ENCODE peak calls at places on chromosomes 2 and 18, in five cellular contexts. One of them, this sample, is unnamed.

GRCh38 chr18:45252474-45252873 is 362.8 kb upstream of the SLC14A2 start:
- DNase-seq in colonic mucosa: no peak
- DNase-seq in adrenal gland: no peak
- DNase-seq in WERI-Rb-1: no peak
- DNase-seq in RWPE2: no peak
- DNase-seq in this sample: no peak

GRCh38 chr2:134367216-134367615 is 113.3 kb downstream of the MGAT5 start:
- DNase-seq in RWPE2: no peak
- DNase-seq in WERI-Rb-1: no peak
- DNase-seq in adrenal gland: no peak
- DNase-seq in colonic mucosa: no peak
- DNase-seq in this sample: no peak

GRCh38 chr2:234747833-234748559 is 203.8 kb upstream of the SH3BP4 start:
- DNase-seq in adrenal gland: no peak
- DNase-seq in colonic mucosa: no peak
- DNase-seq in RWPE2: no peak
- DNase-seq in WERI-Rb-1: no peak
- DNase-seq in this sample: no peak

GRCh38 chr2:74573747-74574562 is 19.4 kb downstream of the DOK1 start:
- DNase-seq in adrenal gland: no peak
- DNase-seq in WERI-Rb-1: no peak
- DNase-seq in colonic mucosa: no peak
- DNase-seq in RWPE2: no peak
- DNase-seq in this sample: no peak

GRCh38 chr2:10909050-10909995 is 2.4 kb upstream of the KCNF1 start:
- DNase-seq in RWPE2: no peak
- DNase-seq in colonic mucosa: no peak
- DNase-seq in WERI-Rb-1: peak; percentile 87
- DNase-seq in adrenal gland: no peak
- DNase-seq in this sample: no peak

GRCh38 chr18:44939037-44939665 is 258.5 kb downstream of the SETBP1 start:
- DNase-seq in colonic mucosa: peak; percentile 58
- DNase-seq in RWPE2: no peak
- DNase-seq in adrenal gland: no peak
- DNase-seq in WERI-Rb-1: no peak
- DNase-seq in this sample: no peak

GRCh38 chr18:63974991-63975390 is 5.1 kb downstream of the SERPINB8 start:
- DNase-seq in WERI-Rb-1: peak; percentile 29
- DNase-seq in colonic mucosa: peak; percentile 49
- DNase-seq in adrenal gland: peak; percentile 25
- DNase-seq in RWPE2: no peak
- DNase-seq in this sample: no peak

GRCh38 chr2:73225513-73226360 is 7.3 kb downstream of the PRADC1 start:
- DNase-seq in RWPE2: no peak
- DNase-seq in adrenal gland: no peak
- DNase-seq in WERI-Rb-1: no peak
- DNase-seq in colonic mucosa: no peak
- DNase-seq in this sample: no peak

GRCh38 chr2:39996653-39997080 is 217.6 kb upstream of the THUMPD2 start:
- DNase-seq in adrenal gland: no peak
- DNase-seq in RWPE2: no peak
- DNase-seq in WERI-Rb-1: no peak
- DNase-seq in colonic mucosa: no peak
- DNase-seq in this sample: no peak

GRCh38 chr2:18402-19271 is 27.7 kb downstream of the FAM110C start:
- DNase-seq in WERI-Rb-1: no peak
- DNase-seq in RWPE2: no peak
- DNase-seq in adrenal gland: peak; percentile 31
- DNase-seq in colonic mucosa: no peak
- DNase-seq in this sample: no peak

GRCh38 chr2:84897773-84898172 is 7.7 kb upstream of the TMSB10 start:
- DNase-seq in WERI-Rb-1: no peak
- DNase-seq in colonic mucosa: no peak
- DNase-seq in RWPE2: no peak
- DNase-seq in adrenal gland: no peak
- DNase-seq in this sample: no peak

GRCh38 chr2:221705478-221705877 is 133.4 kb upstream of the EPHA4 start:
- DNase-seq in adrenal gland: no peak
- DNase-seq in colonic mucosa: no peak
- DNase-seq in RWPE2: no peak
- DNase-seq in WERI-Rb-1: no peak
- DNase-seq in this sample: peak; percentile 34

GRCh38 chr2:61530365-61531148 is 7.6 kb downstream of the XPO1 start:
- DNase-seq in RWPE2: no peak
- DNase-seq in WERI-Rb-1: no peak
- DNase-seq in colonic mucosa: no peak
- DNase-seq in adrenal gland: no peak
- DNase-seq in this sample: no peak
- H3K36me3 ChIP-seq in RWPE2: peaks cover 95% of the 10 kb centered on the region
- H3K36me3 ChIP-seq in WERI-Rb-1: peaks cover 77% of the 10 kb centered on the region
- H3K36me3 ChIP-seq in colonic mucosa: no peaks in the 10 kb centered on the region
- H3K36me3 ChIP-seq in adrenal gland: no peaks in the 10 kb centered on the region
- H3K36me3 ChIP-seq in this sample: no peaks in the 10 kb centered on the region

DNA sequence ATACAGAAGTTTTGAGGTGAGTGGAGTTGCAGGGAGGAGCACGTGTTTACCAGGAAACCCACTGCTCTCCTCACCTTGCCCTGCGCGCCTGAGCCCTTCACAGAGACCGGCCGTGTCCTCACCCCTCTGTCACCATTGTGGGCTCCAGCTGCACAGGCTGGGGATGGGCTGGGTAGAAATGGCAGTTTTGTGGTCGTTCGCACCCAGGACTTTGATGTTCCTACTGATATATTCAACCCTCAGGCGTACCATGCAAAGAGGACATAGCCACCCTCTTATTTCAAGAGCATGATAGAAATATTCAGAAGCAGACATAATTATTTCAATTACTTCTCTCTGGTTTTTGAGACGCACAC is 78.2 kb downstream of the GBX2 start:
- DNase-seq in adrenal gland: no peak
- DNase-seq in colonic mucosa: no peak
- DNase-seq in RWPE2: no peak
- DNase-seq in WERI-Rb-1: no peak
- DNase-seq in this sample: peak; percentile 43
- H3K27ac ChIP-seq in adrenal gland: no peak overlapping the region
- H3K27ac ChIP-seq in colonic mucosa: no peak overlapping the region
- H3K27ac ChIP-seq in RWPE2: no peak overlapping the region
- H3K27ac ChIP-seq in WERI-Rb-1: no peak overlapping the region
- H3K27ac ChIP-seq in this sample: no peak overlapping the region

GRCh38 chr2:65072181-65072970 is 16.2 kb downstream of the CEP68 start:
- DNase-seq in RWPE2: no peak
- DNase-seq in adrenal gland: no peak
- DNase-seq in WERI-Rb-1: no peak
- DNase-seq in colonic mucosa: no peak
- DNase-seq in this sample: no peak

GRCh38 chr2:65071499-65072180 is 15.4 kb downstream of the CEP68 start:
- DNase-seq in adrenal gland: peak; percentile 68
- DNase-seq in RWPE2: no peak
- DNase-seq in WERI-Rb-1: no peak
- DNase-seq in colonic mucosa: no peak
- DNase-seq in this sample: no peak

GRCh38 chr2:65069425-65069824 is 13.2 kb downstream of the CEP68 start:
- DNase-seq in RWPE2: no peak
- DNase-seq in adrenal gland: no peak
- DNase-seq in colonic mucosa: no peak
- DNase-seq in WERI-Rb-1: no peak
- DNase-seq in this sample: no peak

GRCh38 chr2:65070856-65071255 is 14.6 kb downstream of the CEP68 start:
- DNase-seq in WERI-Rb-1: no peak
- DNase-seq in adrenal gland: no peak
- DNase-seq in RWPE2: no peak
- DNase-seq in colonic mucosa: no peak
- DNase-seq in this sample: no peak

DNA sequence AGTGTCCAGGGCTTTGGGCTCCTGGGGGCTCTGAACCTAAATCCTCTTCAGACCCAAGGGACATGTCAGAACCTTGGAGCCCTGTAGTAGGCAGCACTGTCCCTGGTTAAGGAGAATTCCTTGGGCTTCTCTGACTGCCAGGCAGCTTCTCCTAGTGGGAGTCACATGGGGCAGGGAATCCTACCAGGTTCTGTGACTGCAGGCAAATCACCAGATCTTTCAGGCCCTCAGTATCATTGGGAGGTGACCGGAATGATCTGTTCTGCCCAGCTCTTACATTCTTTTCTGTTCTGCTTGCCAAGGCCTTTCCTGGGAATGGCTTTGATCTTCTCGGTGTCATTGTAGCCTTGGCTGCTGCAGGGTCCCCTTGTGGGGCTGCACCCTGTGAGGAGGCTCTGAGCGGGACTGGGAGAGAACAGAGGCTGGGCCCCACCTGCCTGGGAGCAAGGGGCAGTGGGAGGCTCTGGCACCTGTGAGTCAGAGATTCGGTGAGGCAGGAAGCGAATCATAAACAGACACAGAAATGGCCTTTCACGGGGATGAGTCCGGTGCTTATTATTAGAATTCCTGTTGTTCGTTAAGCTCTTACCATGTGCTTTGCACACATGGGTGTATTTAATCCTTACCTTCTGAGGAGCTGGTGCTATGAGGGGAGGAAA is 14.1 kb downstream of the CEP68 start:
- DNase-seq in adrenal gland: peak; percentile 87
- DNase-seq in RWPE2: no peak
- DNase-seq in colonic mucosa: peak; percentile 41
- DNase-seq in WERI-Rb-1: no peak
- DNase-seq in this sample: no peak
- TF ChIP-seq CTCF in adrenal gland: peak; percentile 33
- TF ChIP-seq CTCF in RWPE2: no peak
- TF ChIP-seq CTCF in colonic mucosa: no peak
- TF ChIP-seq CTCF in WERI-Rb-1: peak; percentile 34
- TF ChIP-seq CTCF in this sample: no peak

GRCh38 chr2:113198790-113199612 is 25.2 kb downstream of the PSD4 start:
- DNase-seq in RWPE2: peak; percentile 82
- DNase-seq in colonic mucosa: peak; percentile 87
- DNase-seq in WERI-Rb-1: peak; percentile 84
- DNase-seq in adrenal gland: peak; percentile 85
- DNase-seq in this sample: peak; percentile 97
- H3K36me3 ChIP-seq in RWPE2: no peaks in the 10 kb centered on the region
- H3K36me3 ChIP-seq in colonic mucosa: no peaks in the 10 kb centered on the region
- H3K36me3 ChIP-seq in WERI-Rb-1: no peaks in the 10 kb centered on the region
- H3K36me3 ChIP-seq in adrenal gland: no peaks in the 10 kb centered on the region
- H3K36me3 ChIP-seq in this sample: peaks cover 80% of the 10 kb centered on the region

This sample was measured in left lung.